ENCODE peak calls at places on chromosomes 7 and 10, in nine cellular contexts. K, P, E, Y, Z, U, L, O and N are unnamed samples.

GRCh38 chr7:111384065-111384891 is 178.0 kb downstream of the IMMP2L start:
- DNase-seq in K (no peak), P (no peak), E (peak; percentile 29), Y (no peak), Z (no peak), U (no peak), L (no peak), O (no peak), N (no peak)

GRCh38 chr7:94301024-94301588 is 93.6 kb upstream of the COL1A2 start:
- DNase-seq in K (peak; percentile 32), P (peak; percentile 93), E (peak; percentile 98), Y (peak; percentile 79), Z (no peak), U (no peak), L (peak; percentile 80), O (peak; percentile 82), N (peak; percentile 85)

GRCh38 chr7:30788640-30789333 is 17.6 kb downstream of the MINDY4 start:
- DNase-seq in K (no peak), P (no peak), E (no peak), Y (no peak), Z (no peak), U (no peak), L (no peak), O (no peak), N (no peak)

GRCh38 chr7:74502216-74502891 is 48.6 kb downstream of the GTF2IRD1 start:
- DNase-seq in K (no peak), P (no peak), E (no peak), Y (no peak), Z (no peak), U (no peak), L (no peak), O (peak; percentile 94), N (no peak)

GRCh38 chr7:155214328-155214986 is 83.2 kb upstream of the INSIG1 start:
- DNase-seq in K (no peak), P (peak; percentile 49), E (no peak), Y (no peak), Z (no peak), U (no peak), L (no peak), O (no peak), N (no peak)

GRCh38 chr10:3745582-3745981 is 39.4 kb downstream of the KLF6 start:
- DNase-seq in K (no peak), P (no peak), E (no peak), Y (no peak), Z (no peak), U (no peak), L (peak; percentile 34), O (no peak), N (no peak)

GRCh38 chr10:60192986-60193385 is 196.7 kb downstream of the ANK3 start:
- DNase-seq in K (no peak), P (no peak), E (no peak), Y (no peak), Z (no peak), U (no peak), L (no peak), O (no peak), N (no peak)

GRCh38 chr7:101625076-101625914 is 3.8 kb downstream of the MYL10 start:
- DNase-seq in K (no peak), P (no peak), E (no peak), Y (no peak), Z (no peak), U (no peak), L (peak; percentile 56), O (no peak), N (no peak)

GRCh38 chr7:74474271-74474865 is 20.7 kb downstream of the GTF2IRD1 start:
- DNase-seq in K (no peak), P (no peak), E (no peak), Y (no peak), Z (no peak), U (no peak), L (no peak), O (no peak), N (no peak)

DNA sequence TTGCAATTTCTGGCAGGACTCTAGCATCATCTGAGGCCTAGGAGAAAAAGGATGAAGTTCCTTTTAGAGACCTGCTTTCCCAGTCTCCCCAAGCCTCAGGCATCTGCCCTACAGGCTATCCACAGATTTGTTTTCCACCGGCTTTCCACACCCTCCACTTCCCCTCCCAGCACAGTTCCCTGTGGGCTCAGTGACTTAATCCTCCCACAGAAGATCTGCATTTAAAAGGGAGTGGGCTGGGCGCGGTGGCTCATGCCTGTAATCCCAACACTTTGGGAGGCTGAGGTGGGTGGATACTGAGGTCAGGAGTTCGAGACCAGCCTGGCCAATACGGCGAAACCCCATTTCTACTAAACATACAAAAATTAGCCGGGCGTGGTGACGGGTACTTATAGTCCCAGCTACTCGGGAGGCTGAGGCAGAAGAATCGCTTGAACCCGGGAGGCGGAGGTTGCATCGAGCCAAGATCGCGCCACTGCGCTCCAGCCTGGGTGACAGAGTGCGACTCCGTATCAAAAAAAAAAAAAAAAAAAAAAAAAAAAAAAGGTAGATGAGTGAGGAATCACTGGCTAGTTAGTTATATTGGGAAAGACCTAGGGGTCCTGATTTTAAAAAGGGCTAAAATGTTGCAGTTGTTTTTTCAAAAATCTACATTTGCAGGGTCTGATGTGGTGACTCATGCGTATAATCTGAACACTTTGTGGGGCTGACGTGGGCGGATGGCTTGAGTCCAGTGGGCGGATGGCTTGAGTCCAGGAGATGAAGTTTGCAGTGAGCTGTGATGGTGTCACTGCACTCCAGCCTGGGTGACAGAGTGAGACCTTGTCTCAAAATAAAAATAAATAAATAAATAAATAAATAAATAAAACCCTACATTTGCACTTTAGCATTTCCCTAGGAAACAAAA is 119.5 kb downstream of the BAMBI start:
- DNase-seq in K (no peak), P (no peak), E (peak; percentile 77), Y (no peak), Z (no peak), U (no peak), L (no peak), O (peak; percentile 59), N (peak; percentile 93)
- H3K27ac ChIP-seq in K (no peak overlapping the region), P (no peak overlapping the region), E (no peak overlapping the region), Y (no peak overlapping the region), Z (no peak overlapping the region), U (no peak overlapping the region), L (no peak overlapping the region), O (no peak overlapping the region), N (peak overlapping the region; percentile 32)

GRCh38 chr10:42648512-42648911 is 10.1 kb upstream of the ZNF33B start:
- DNase-seq in K (no peak), P (no peak), E (no peak), Y (no peak), Z (no peak), U (no peak), L (no peak), O (no peak), N (no peak)
- H3K9me3 ChIP-seq in K (no peaks in the 10 kb centered on the region), P (no peaks in the 10 kb centered on the region), E (no peaks in the 10 kb centered on the region), Y (no peaks in the 10 kb centered on the region), Z (no peaks in the 10 kb centered on the region), U (no peaks in the 10 kb centered on the region), L (no peaks in the 10 kb centered on the region), O (no peaks in the 10 kb centered on the region), N (no peaks in the 10 kb centered on the region)

GRCh38 chr10:97718659-97719142 is 5.2 kb downstream of the MARVELD1 start:
- DNase-seq in K (peak; percentile 92), P (peak; percentile 92), E (no peak), Y (peak; percentile 75), Z (no peak), U (no peak), L (peak; percentile 48), O (no peak), N (no peak)
- H3K27ac ChIP-seq in K (peak overlapping the region; percentile 83), P (no peak overlapping the region), E (no peak overlapping the region), Y (peak overlapping the region; percentile 77), Z (no peak overlapping the region), U (no peak overlapping the region), L (peak overlapping the region; percentile 73), O (no peak overlapping the region), N (peak overlapping the region; percentile 48)

GRCh38 chr7:153576096-153576495 is 476.1 kb upstream of the DPP6 start:
- DNase-seq in K (no peak), P (no peak), E (no peak), Y (no peak), Z (no peak), U (no peak), L (no peak), O (no peak), N (no peak)

GRCh38 chr7:153584132-153584531 is 468.1 kb upstream of the DPP6 start:
- DNase-seq in K (no peak), P (no peak), E (no peak), Y (no peak), Z (no peak), U (no peak), L (no peak), O (no peak), N (no peak)

DNA sequence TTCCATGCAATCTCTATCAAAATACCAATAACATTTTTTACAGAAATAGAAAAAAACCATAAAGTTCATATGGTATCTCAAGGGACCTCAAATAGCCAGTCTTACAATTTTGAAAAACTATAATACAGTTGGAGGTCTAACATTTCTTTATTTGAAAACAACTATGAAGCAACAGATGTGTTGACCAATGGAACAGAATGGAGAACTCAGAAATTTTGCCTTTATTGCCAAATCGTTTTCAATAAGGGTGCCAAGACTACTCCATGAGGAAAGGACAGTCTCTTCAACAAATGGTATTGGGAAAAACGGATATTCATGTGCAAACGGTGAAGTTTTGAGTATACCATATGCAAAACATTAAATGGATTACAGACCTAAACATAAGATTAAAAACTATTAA is 470.8 kb upstream of the DPP6 start:
- DNase-seq in K (no peak), P (no peak), E (no peak), Y (no peak), Z (no peak), U (no peak), L (no peak), O (no peak), N (no peak)
- H3K9me3 ChIP-seq in K (peaks cover 4% of the 10 kb centered on the region), P (no peaks in the 10 kb centered on the region), E (peaks cover 29% of the 10 kb centered on the region), Y (peaks cover 4% of the 10 kb centered on the region), Z (no peaks in the 10 kb centered on the region), U (peaks cover 8% of the 10 kb centered on the region), L (peaks cover 37% of the 10 kb centered on the region), O (peaks cover 4% of the 10 kb centered on the region), N (peaks cover 2% of the 10 kb centered on the region)

DNA sequence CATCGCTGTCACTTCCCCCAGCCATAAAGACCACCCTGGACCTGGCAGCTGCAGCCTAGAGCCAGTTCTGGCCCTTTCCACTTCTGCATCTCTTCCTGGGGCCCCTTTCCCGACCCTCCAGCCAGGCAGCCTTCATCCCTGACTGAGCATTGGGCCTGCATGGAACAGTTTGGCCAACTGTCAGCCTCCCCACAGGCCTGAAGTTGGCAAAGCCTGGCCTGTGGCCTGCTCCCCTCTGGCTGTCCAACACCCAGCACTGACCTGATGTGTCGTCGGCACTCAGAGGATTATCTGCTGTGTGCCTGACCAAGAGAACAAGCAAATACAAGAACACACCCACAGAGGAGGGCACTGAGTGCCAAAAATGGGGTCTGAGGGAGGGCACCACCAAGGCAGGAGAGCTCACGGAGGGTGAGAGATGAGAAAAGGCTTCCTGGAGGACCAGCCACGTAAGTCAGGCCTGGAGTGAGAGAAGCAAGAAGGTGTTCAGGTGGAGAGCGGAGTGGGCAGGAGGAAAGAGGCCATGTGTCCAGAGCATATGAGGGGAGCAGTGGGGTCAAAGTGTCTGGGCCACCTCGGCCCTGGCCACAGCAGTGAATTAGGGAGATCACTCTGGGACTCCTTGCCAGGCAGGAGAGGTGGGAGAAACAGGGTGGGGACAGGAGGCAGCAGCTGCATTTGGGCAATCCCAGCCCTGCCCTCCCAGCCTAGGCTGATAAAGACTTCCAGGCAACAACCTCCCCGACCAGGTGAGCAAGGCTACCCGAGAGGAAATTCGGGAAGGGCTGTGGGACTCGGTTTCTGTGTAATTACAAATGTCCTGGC is 4.5 kb downstream of the GPRIN2 start:
- DNase-seq in K (peak; percentile 28), P (peak; percentile 73), E (no peak), Y (no peak), Z (no peak), U (no peak), L (no peak), O (peak; percentile 46), N (peak; percentile 58)
- H3K27ac ChIP-seq in K (no peak overlapping the region), P (no peak overlapping the region), E (no peak overlapping the region), Y (no peak overlapping the region), Z (no peak overlapping the region), U (no peak overlapping the region), L (no peak overlapping the region), O (no peak overlapping the region), N (no peak overlapping the region)